ENCODE peak calls at places on chromosomes 11 and 22, in four cellular contexts. R is EL, P is Daoy, J is lung. X is an unnamed sample.

GRCh38 chr11:106917973-106918372 is 100.3 kb downstream of the GUCY1A2 start:
- DNase-seq in R (peak), J (no peak), P (no peak), X (no peak)

GRCh38 chr22:50276143-50276542 is 6.0 kb upstream of the MAPK11 start:
- DNase-seq in R (no peak), P (peak), J (peak), X (no peak)

GRCh38 chr11:123611698-123612097 is 42.7 kb downstream of the SCN3B start:
- DNase-seq in P (no peak), J (no peak), R (no peak), X (no peak)

GRCh38 chr22:33829549-33830280 is 90.6 kb downstream of the LARGE1 start:
- DNase-seq in P (no peak), R (no peak), J (no peak), X (no peak)

GRCh38 chr11:18312012-18312411 is 9.9 kb downstream of the HPS5 start:
- DNase-seq in P (no peak), R (peak), J (no peak), X (no peak)

GRCh38 chr11:86486261-86487030 is 111.8 kb downstream of the CCDC81 start:
- DNase-seq in J (no peak), P (peak), R (no peak), X (no peak)

GRCh38 chr22:25748704-25749103 is 6.7 kb downstream of the MYO18B start:
- DNase-seq in J (no peak), R (no peak), P (no peak), X (no peak)

GRCh38 chr22:37169947-37170688 is 17.9 kb downstream of the C1QTNF6 start:
- DNase-seq in J (no peak), P (no peak), R (no peak), X (no peak)

GRCh38 chr11:80240245-80240644 is 799.4 kb upstream of the TENM4 start:
- DNase-seq in R (no peak), J (no peak), P (no peak), X (no peak)

GRCh38 chr11:70883973-70884688 is 368.2 kb downstream of the SHANK2 start:
- DNase-seq in J (no peak), P (no peak), R (no peak), X (no peak)

GRCh38 chr11:14908214-14908880 is 16.3 kb upstream of the CYP2R1 start:
- DNase-seq in J (no peak), P (peak), R (peak), X (peak)

GRCh38 chr11:10480760-10481159 is 25.7 kb downstream of the AMPD3 start:
- DNase-seq in P (no peak), J (no peak), R (no peak), X (no peak)

GRCh38 chr11:122743949-122744876 is 88.7 kb downstream of the UBASH3B start:
- DNase-seq in R (no peak), J (no peak), P (no peak), X (no peak)

GRCh38 chr11:8754241-8754640 is 71.6 kb downstream of the RPL27A start:
- DNase-seq in R (no peak), P (no peak), J (no peak), X (peak)

GRCh38 chr22:44950806-44951509 is 58.8 kb downstream of the PHF21B start:
- DNase-seq in J (no peak), R (no peak), P (no peak), X (no peak)

GRCh38 chr11:12540913-12541587 is 133.2 kb upstream of the TEAD1 start:
- DNase-seq in R (peak), P (peak), J (no peak), X (peak)

GRCh38 chr11:7570938-7571337 is 57.1 kb downstream of the PPFIBP2 start:
- DNase-seq in R (no peak), J (no peak), P (no peak), X (no peak)

X was measured in HCEC 1CT.